ENCODE peak calls at places on chromosomes 3 and 15, in nine cellular contexts. X is dermis blood vessel endothelial cell; E is SJSA1; H is activated naive CD4-positive, alpha-beta T cell; W is stimulated activated CD4-positive, alpha-beta T cell treated with anti-CD3 and anti-CD28 coated beads, Interleukin-2, amount 100 ng/mL, for 24 hours; B is B cell; T is NCI-H2029; F is endothelial cell of umbilical vein; K is ELR. U is an unnamed sample.

GRCh38 chr15:97521894-97522293 is 438.6 kb upstream of the ARRDC4 start:
- DNase-seq in X (peak), E (no peak), H (no peak), W (no peak), B (no peak), T (no peak), F (peak), K (peak), U (no peak)

GRCh38 chr15:32718082-32718821 is 448 bp downstream of the GREM1 start:
- DNase-seq in X (peak), E (peak), H (no peak), W (no peak), B (peak), T (no peak), F (peak), K (peak), U (no peak)

GRCh38 chr3:8970971-8971589 is 7.8 kb upstream of the RAD18 start:
- DNase-seq in X (peak), E (no peak), H (peak), W (peak), B (peak), T (peak), F (peak), K (peak), U (no peak)

GRCh38 chr3:55688154-55688553 is 201.0 kb upstream of the WNT5A start:
- DNase-seq in X (no peak), E (no peak), H (no peak), W (no peak), B (no peak), T (no peak), F (no peak), K (no peak), U (no peak)

GRCh38 chr3:184040010-184040409 is 8.5 kb downstream of the HTR3D start:
- DNase-seq in X (peak), E (peak), H (no peak), W (no peak), B (no peak), T (peak), F (peak), K (peak), U (no peak)

GRCh38 chr3:157533298-157533870 is 30.2 kb upstream of the VEPH1 start:
- DNase-seq in X (peak), E (no peak), H (no peak), W (no peak), B (no peak), T (no peak), F (peak), K (peak), U (no peak)

GRCh38 chr15:70044168-70044567 is 53.5 kb downstream of the TLE3 start:
- DNase-seq in X (no peak), E (no peak), H (no peak), W (no peak), B (no peak), T (no peak), F (no peak), K (no peak), U (no peak)

GRCh38 chr3:113746955-113747718 is at the start of gene ATP6V1A:
- DNase-seq in X (peak), E (no peak), H (peak), W (peak), B (peak), T (no peak), F (peak), K (peak), U (no peak)

GRCh38 chr3:132556467-132557159 is 40.5 kb upstream of the ACKR4 start:
- DNase-seq in X (no peak), E (no peak), H (no peak), W (no peak), B (no peak), T (no peak), F (peak), K (no peak), U (no peak)

GRCh38 chr3:144677118-144677517 is 705.5 kb downstream of the DIPK2A start:
- DNase-seq in X (peak), E (no peak), H (no peak), W (no peak), B (no peak), T (no peak), F (peak), K (peak), U (no peak)

GRCh38 chr3:101635954-101636798 is 40.8 kb downstream of the ZBTB11 start:
- DNase-seq in X (peak), E (peak), H (peak), W (peak), B (peak), T (peak), F (peak), K (peak), U (no peak)

GRCh38 chr3:86702381-86702958 is 288.5 kb downstream of the VGLL3 start:
- DNase-seq in X (peak), E (no peak), H (no peak), W (no peak), B (no peak), T (no peak), F (peak), K (peak), U (no peak)

GRCh38 chr15:75655911-75656310 is 8.2 kb downstream of the SNX33 start:
- DNase-seq in X (no peak), E (no peak), H (no peak), W (no peak), B (no peak), T (peak), F (no peak), K (no peak), U (no peak)

GRCh38 chr3:51671090-51672082 is at the start of gene TEX264:
- DNase-seq in X (peak), E (peak), H (peak), W (peak), B (peak), T (peak), F (peak), K (peak), U (no peak)

GRCh38 chr3:31417486-31417885 is 115.2 kb upstream of the STT3B start:
- DNase-seq in X (peak), E (no peak), H (no peak), W (no peak), B (no peak), T (no peak), F (no peak), K (no peak), U (no peak)

GRCh38 chr15:65083262-65083701 is 6.7 kb downstream of the KBTBD13 start:
- DNase-seq in X (no peak), E (peak), H (no peak), W (no peak), B (no peak), T (no peak), F (no peak), K (peak), U (no peak)

GRCh38 chr3:8964436-8965370 is 1.4 kb upstream of the RAD18 start:
- DNase-seq in X (peak), E (peak), H (no peak), W (no peak), B (no peak), T (peak), F (peak), K (peak), U (no peak)

GRCh38 chr15:101113114-101114005 is 138.5 kb downstream of the CHSY1 start:
- DNase-seq in X (no peak), E (no peak), H (no peak), W (no peak), B (no peak), T (no peak), F (no peak), K (no peak), U (no peak)

GRCh38 chr3:127708837-127709236 is 36.1 kb downstream of the ABTB1 start:
- DNase-seq in X (no peak), E (no peak), H (no peak), W (no peak), B (no peak), T (no peak), F (no peak), K (no peak), U (no peak)

GRCh38 chr3:133117342-133117741 is 79.2 kb downstream of the TMEM108 start:
- DNase-seq in X (no peak), E (no peak), H (no peak), W (no peak), B (no peak), T (peak), F (no peak), K (no peak), U (peak)

GRCh38 chr3:169811606-169812123 is 1.0 kb upstream of the LRRIQ4 start:
- DNase-seq in X (peak), E (no peak), H (no peak), W (no peak), B (peak), T (peak), F (peak), K (peak), U (no peak)

GRCh38 chr15:100081454-100081853 is 260.3 kb downstream of the ADAMTS17 start:
- DNase-seq in X (no peak), E (no peak), H (no peak), W (no peak), B (no peak), T (no peak), F (no peak), K (no peak), U (no peak)

GRCh38 chr3:61768284-61769012 is 207.1 kb downstream of the PTPRG start:
- DNase-seq in X (no peak), E (no peak), H (no peak), W (no peak), B (no peak), T (no peak), F (no peak), K (peak), U (no peak)

GRCh38 chr3:180018588-180018987 is 18.1 kb downstream of the PEX5L start:
- DNase-seq in X (no peak), E (no peak), H (no peak), W (no peak), B (no peak), T (no peak), F (no peak), K (no peak), U (no peak)

GRCh38 chr3:8416965-8417364 is 84.7 kb upstream of the LMCD1 start:
- DNase-seq in X (peak), E (no peak), H (no peak), W (peak), B (peak), T (peak), F (peak), K (peak), U (no peak)

GRCh38 chr15:27762471-27762870 is 336.6 kb downstream of the OCA2 start:
- DNase-seq in X (no peak), E (no peak), H (no peak), W (no peak), B (no peak), T (no peak), F (no peak), K (no peak), U (no peak)

GRCh38 chr3:196519738-196520122 is 4.6 kb upstream of the SMCO1 start:
- DNase-seq in X (no peak), E (no peak), H (no peak), W (peak), B (peak), T (no peak), F (no peak), K (no peak), U (no peak)

GRCh38 chr3:177973241-177973840 is 562.9 kb upstream of the KCNMB2 start:
- DNase-seq in X (no peak), E (no peak), H (no peak), W (no peak), B (no peak), T (no peak), F (no peak), K (peak), U (no peak)

GRCh38 chr15:69591905-69592508 is 139.4 kb downstream of the RPLP1 start:
- DNase-seq in X (no peak), E (no peak), H (no peak), W (no peak), B (no peak), T (peak), F (no peak), K (no peak), U (peak)

GRCh38 chr3:49248828-49249227 is 28.2 kb downstream of the C3orf62 start:
- DNase-seq in X (peak), E (no peak), H (no peak), W (no peak), B (no peak), T (no peak), F (peak), K (no peak), U (no peak)

GRCh38 chr15:95843241-95843851 is 487.2 kb upstream of the NR2F2 start:
- DNase-seq in X (no peak), E (no peak), H (no peak), W (no peak), B (no peak), T (no peak), F (no peak), K (peak), U (no peak)

GRCh38 chr3:121995190-121996137 is 26.6 kb downstream of the ILDR1 start:
- DNase-seq in X (peak), E (peak), H (no peak), W (peak), B (peak), T (peak), F (peak), K (peak), U (no peak)

GRCh38 chr3:124407260-124407659 is 323.0 kb upstream of the UMPS start:
- DNase-seq in X (no peak), E (no peak), H (no peak), W (no peak), B (no peak), T (no peak), F (no peak), K (peak), U (no peak)

GRCh38 chr3:147218976-147219375 is 187.4 kb downstream of the ZIC4 start:
- DNase-seq in X (no peak), E (no peak), H (no peak), W (no peak), B (no peak), T (no peak), F (no peak), K (no peak), U (no peak)

GRCh38 chr3:128276151-128276445 is 122.8 kb downstream of the EEFSEC start:
- DNase-seq in X (no peak), E (no peak), H (no peak), W (no peak), B (no peak), T (no peak), F (no peak), K (no peak), U (no peak)

GRCh38 chr3:17500618-17501017 is 241.8 kb downstream of the TBC1D5 start:
- DNase-seq in X (peak), E (no peak), H (no peak), W (no peak), B (no peak), T (no peak), F (peak), K (peak), U (no peak)

GRCh38 chr15:31157644-31158069 is 56.1 kb upstream of the TRPM1 start:
- DNase-seq in X (no peak), E (no peak), H (no peak), W (no peak), B (no peak), T (no peak), F (no peak), K (no peak), U (no peak)

GRCh38 chr3:49799761-49800160 is at the start of gene CDHR4:
- DNase-seq in X (no peak), E (peak), H (no peak), W (no peak), B (no peak), T (no peak), F (no peak), K (peak), U (no peak)

GRCh38 chr15:57607570-57608000 is 15.9 kb downstream of the MYZAP start:
- DNase-seq in X (peak), E (peak), H (no peak), W (no peak), B (no peak), T (no peak), F (peak), K (peak), U (no peak)